ENCODE peak calls at places on chromosomes 7 and 10, in nine cellular contexts. O is Calu3; I is ACHN; U is T follicular helper cell; G is SK-N-SH; M is AG04450; V is stimulated activated CD4-positive, alpha-beta T cell treated with anti-CD3 and anti-CD28 coated beads, Interleukin-2, amount 100 ng/mL, for 24 hours; C is kidney glomerular epithelial cell; Z is coronary artery. S is an unnamed sample.

GRCh38 chr10:2362331-2362730 is 625.0 kb upstream of the ADARB2 start:
- DNase-seq in O (no peak), I (no peak), U (no peak), G (no peak), M (no peak), V (no peak), C (no peak), Z (no peak), S (no peak)

GRCh38 chr7:94190599-94191061 is 186.5 kb upstream of the BET1 start:
- DNase-seq in O (peak; percentile 16), I (peak; percentile 94), U (no peak), G (no peak), M (peak; percentile 88), V (no peak), C (peak; percentile 81), Z (no peak), S (peak; percentile 50)

GRCh38 chr10:28135258-28135657 is 136.4 kb upstream of the ODAD2 start:
- DNase-seq in O (no peak), I (no peak), U (no peak), G (no peak), M (no peak), V (no peak), C (no peak), Z (no peak), S (no peak)

GRCh38 chr10:63765126-63765525 is 243.9 kb downstream of the REEP3 start:
- DNase-seq in O (no peak), I (no peak), U (no peak), G (no peak), M (no peak), V (no peak), C (peak; percentile 3), Z (no peak), S (no peak)

GRCh38 chr7:16739863-16740622 is 13.5 kb upstream of the TSPAN13 start:
- DNase-seq in O (no peak), I (peak; percentile 72), U (no peak), G (no peak), M (peak; percentile 90), V (no peak), C (peak; percentile 91), Z (no peak), S (peak; percentile 83)

GRCh38 chr7:27482219-27482618 is 180.5 kb downstream of the HIBADH start:
- DNase-seq in O (no peak), I (no peak), U (no peak), G (no peak), M (no peak), V (no peak), C (no peak), Z (no peak), S (no peak)

GRCh38 chr7:98568891-98569290 is 48.2 kb upstream of the NPTX2 start:
- DNase-seq in O (no peak), I (no peak), U (no peak), G (peak; percentile 83), M (no peak), V (no peak), C (no peak), Z (no peak), S (no peak)

GRCh38 chr7:45709168-45710034 is 135.2 kb downstream of the ADCY1 start:
- DNase-seq in O (no peak), I (no peak), U (no peak), G (no peak), M (no peak), V (no peak), C (no peak), Z (peak; percentile 76), S (no peak)

GRCh38 chr10:68212721-68213352 is 19.1 kb downstream of the ATOH7 start:
- DNase-seq in O (no peak), I (peak; percentile 43), U (no peak), G (peak; percentile 37), M (no peak), V (no peak), C (no peak), Z (no peak), S (peak; percentile 33)

GRCh38 chr10:111082102-111082975 is 5.5 kb downstream of the ADRA2A start:
- DNase-seq in O (no peak), I (no peak), U (no peak), G (no peak), M (no peak), V (no peak), C (no peak), Z (no peak), S (no peak)

GRCh38 chr7:64307254-64308018 is 6.3 kb upstream of the ZNF736 start:
- DNase-seq in O (peak; percentile 62), I (no peak), U (peak; percentile 91), G (peak; percentile 90), M (peak; percentile 18), V (peak; percentile 88), C (peak; percentile 70), Z (peak; percentile 98), S (no peak)

GRCh38 chr10:70578371-70578947 is 24.1 kb downstream of the PRF1 start:
- DNase-seq in O (peak; percentile 86), I (peak; percentile 83), U (peak; percentile 9), G (no peak), M (peak; percentile 45), V (peak; percentile 74), C (peak; percentile 95), Z (no peak), S (no peak)

GRCh38 chr10:73716251-73716650 is 18.3 kb upstream of the AGAP5 start:
- DNase-seq in O (no peak), I (no peak), U (no peak), G (no peak), M (no peak), V (no peak), C (no peak), Z (no peak), S (no peak)

GRCh38 chr7:17523813-17524741 is 225.6 kb downstream of the AHR start:
- DNase-seq in O (peak; percentile 73), I (peak; percentile 41), U (no peak), G (no peak), M (no peak), V (no peak), C (no peak), Z (no peak), S (peak; percentile 30)

GRCh38 chr10:44039599-44039998 is 345.3 kb downstream of the CXCL12 start:
- DNase-seq in O (no peak), I (no peak), U (no peak), G (no peak), M (no peak), V (no peak), C (peak; percentile 90), Z (no peak), S (no peak)

GRCh38 chr7:17234398-17235021 is 63.9 kb upstream of the AHR start:
- DNase-seq in O (peak; percentile 76), I (peak; percentile 99), U (peak; percentile 61), G (no peak), M (peak; percentile 55), V (peak; percentile 37), C (peak; percentile 87), Z (no peak), S (peak; percentile 85)

GRCh38 chr7:95904099-95904498 is 131.7 kb downstream of the DYNC1I1 start:
- DNase-seq in O (no peak), I (no peak), U (no peak), G (no peak), M (no peak), V (no peak), C (no peak), Z (no peak), S (no peak)

GRCh38 chr10:103416436-103417147 is 20.2 kb downstream of the PDCD11 start:
- DNase-seq in O (peak; percentile 43), I (peak; percentile 72), U (peak; percentile 51), G (peak; percentile 50), M (peak; percentile 21), V (peak; percentile 47), C (no peak), Z (no peak), S (peak; percentile 77)

GRCh38 chr7:154587812-154588211 is 415.1 kb downstream of the PAXIP1 start:
- DNase-seq in O (no peak), I (no peak), U (no peak), G (no peak), M (no peak), V (no peak), C (no peak), Z (no peak), S (no peak)

GRCh38 chr7:157266272-157266671 is 70.5 kb upstream of the DNAJB6 start:
- DNase-seq in O (no peak), I (no peak), U (no peak), G (no peak), M (no peak), V (no peak), C (no peak), Z (no peak), S (no peak)

GRCh38 chr10:62270020-62270419 is 1.4 kb upstream of the RTKN2 start:
- DNase-seq in O (no peak), I (no peak), U (no peak), G (no peak), M (no peak), V (no peak), C (no peak), Z (no peak), S (no peak)

S was measured in hepatocyte.